ENCODE peak calls at places on chromosomes 6 and 20, in ten cellular contexts. M is C1 segment of cervical spinal cord; O is hypothalamus; B is fibroblast of mammary gland; V is foreskin fibroblast; C is stimulated activated CD4-positive, alpha-beta T cell treated with anti-CD3 and anti-CD28 coated beads, Interleukin-15, amount 100 ng/mL, for 1 hour; D is CD4-positive, alpha-beta T cell; Y is activated CD4-positive, alpha-beta T cell treated with anti-CD3 and anti-CD28 coated beads, Interleukin-2, amount 50 U/mL, for 24 hours; G is MCF 10A; S is NCI-H460. F is an unnamed sample.

GRCh38 chr20:63005862-63006564 is 751 bp downstream of the BHLHE23 start:
- DNase-seq in G (no peak), S (no peak), B (peak; percentile 24), D (no peak), O (no peak), V (peak; percentile 11), M (no peak), Y (no peak), C (no peak), F (peak; percentile 17)

GRCh38 chr20:59137532-59137931 is 26.1 kb upstream of the ZNF831 start:
- DNase-seq in O (no peak), G (no peak), S (no peak), M (no peak), V (no peak), Y (no peak), B (no peak), D (peak; percentile 26), C (no peak), F (no peak)

GRCh38 chr20:46875059-46875458 is 19.6 kb upstream of the EYA2 start:
- DNase-seq in D (no peak), Y (no peak), C (no peak), B (no peak), G (no peak), V (no peak), M (no peak), O (no peak), S (no peak), F (no peak)

GRCh38 chr20:14374191-14374590 is 36.8 kb upstream of the FLRT3 start:
- DNase-seq in S (no peak), C (no peak), M (no peak), G (no peak), V (no peak), D (no peak), Y (no peak), O (no peak), B (no peak), F (no peak)

GRCh38 chr6:16769131-16769985 is 8.1 kb upstream of the ATXN1 start:
- DNase-seq in Y (no peak), S (peak; percentile 83), C (peak; percentile 8), B (peak; percentile 85), M (no peak), G (peak; percentile 98), D (peak; percentile 52), V (peak; percentile 79), O (no peak), F (peak; percentile 90)

GRCh38 chr20:36836591-36837329 is 39.2 kb upstream of the TLDC2 start:
- DNase-seq in C (peak; percentile 24), Y (no peak), O (peak; percentile 31), V (peak; percentile 56), G (peak; percentile 69), B (peak; percentile 71), S (peak; percentile 66), D (peak; percentile 42), M (peak; percentile 61), F (peak; percentile 51)

GRCh38 chr6:151141685-151142084 is 98.1 kb upstream of the AKAP12 start:
- DNase-seq in O (no peak), M (no peak), D (no peak), Y (no peak), G (peak; percentile 38), C (no peak), V (no peak), B (peak; percentile 21), S (no peak), F (no peak)

GRCh38 chr6:31740397-31741223 is 805 bp downstream of the MSH5 start:
- DNase-seq in Y (no peak), V (no peak), B (no peak), C (no peak), S (no peak), M (peak; percentile 46), O (no peak), D (no peak), G (no peak), F (no peak)

GRCh38 chr6:37022135-37022863 is 16.8 kb downstream of the FGD2 start:
- DNase-seq in B (no peak), D (no peak), S (no peak), C (no peak), O (no peak), V (no peak), G (no peak), M (no peak), Y (no peak), F (no peak)